ENCODE peak calls at places on chromosomes 5 and 9, in four cellular contexts. I is NCI-H1694 treated with DMSO at 0.1 percent for 48 hours; D is CD8-positive, alpha-beta memory T cell; N is substantia nigra. R is an unnamed sample.

GRCh38 chr9:135502873-135503321 is 2.4 kb downstream of the MRPS2 start:
- DNase-seq in N (no peak), I (no peak), D (peak), R (no peak)

GRCh38 chr5:126594077-126594476 is 942 bp downstream of the ALDH7A1 start:
- DNase-seq in N (no peak), I (no peak), D (no peak), R (no peak)

GRCh38 chr5:31556461-31556860 is 24.4 kb downstream of the C5orf22 start:
- DNase-seq in D (no peak), I (no peak), N (no peak), R (no peak)

GRCh38 chr5:64973226-64973625 is 204.5 kb downstream of the CWC27 start:
- DNase-seq in D (no peak), N (no peak), I (no peak), R (no peak)

GRCh38 chr9:110099236-110099741 is 108.7 kb downstream of the C9orf152 start:
- DNase-seq in I (peak), N (no peak), D (no peak), R (no peak)

GRCh38 chr5:132094393-132095076 is 20.9 kb downstream of the CSF2 start:
- DNase-seq in I (no peak), D (no peak), N (no peak), R (no peak)

GRCh38 chr5:128629162-128629561 is 91.1 kb upstream of the FBN2 start:
- DNase-seq in D (no peak), I (no peak), N (no peak), R (no peak)

GRCh38 chr5:138943615-138944173 is 68.6 kb upstream of the LRRTM2 start:
- DNase-seq in N (no peak), D (no peak), I (no peak), R (no peak)

GRCh38 chr5:6902597-6902996 is 189.4 kb downstream of the TENT4A start:
- DNase-seq in N (no peak), D (no peak), I (peak), R (no peak)

R was measured in amygdala.